ENCODE peak calls at places on chromosomes 4 and X, in eight cellular contexts. One of them, this sample, is unnamed.

GRCh38 chrX:134753185-134754008 is 95.1 kb upstream of the PLAC1 start:
- DNase-seq in left lung: no peak
- DNase-seq in small intestine: no peak
- DNase-seq in pancreas: no peak
- DNase-seq in AG04450: no peak
- DNase-seq in Panc1: peak
- DNase-seq in coronary artery: no peak
- DNase-seq in CD4-positive, CD25-positive, alpha-beta regulatory T cell: no peak
- DNase-seq in this sample: no peak

GRCh38 chr4:162349395-162349794 is 185.6 kb upstream of the FSTL5 start:
- DNase-seq in CD4-positive, CD25-positive, alpha-beta regulatory T cell: no peak
- DNase-seq in coronary artery: no peak
- DNase-seq in small intestine: no peak
- DNase-seq in Panc1: no peak
- DNase-seq in pancreas: no peak
- DNase-seq in AG04450: no peak
- DNase-seq in left lung: no peak
- DNase-seq in this sample: no peak

GRCh38 chrX:150205011-150205410 is 158.1 kb upstream of the MAMLD1 start:
- DNase-seq in coronary artery: peak
- DNase-seq in CD4-positive, CD25-positive, alpha-beta regulatory T cell: no peak
- DNase-seq in left lung: no peak
- DNase-seq in pancreas: no peak
- DNase-seq in Panc1: no peak
- DNase-seq in AG04450: no peak
- DNase-seq in small intestine: no peak
- DNase-seq in this sample: no peak

GRCh38 chrX:150256297-150256650 is 106.8 kb upstream of the MAMLD1 start:
- DNase-seq in coronary artery: peak
- DNase-seq in AG04450: no peak
- DNase-seq in pancreas: no peak
- DNase-seq in Panc1: no peak
- DNase-seq in CD4-positive, CD25-positive, alpha-beta regulatory T cell: no peak
- DNase-seq in small intestine: no peak
- DNase-seq in left lung: no peak
- DNase-seq in this sample: no peak

GRCh38 chrX:11437642-11438379 is 144.6 kb downstream of the AMELX start:
- DNase-seq in pancreas: peak
- DNase-seq in left lung: no peak
- DNase-seq in CD4-positive, CD25-positive, alpha-beta regulatory T cell: no peak
- DNase-seq in Panc1: no peak
- DNase-seq in coronary artery: no peak
- DNase-seq in AG04450: no peak
- DNase-seq in small intestine: peak
- DNase-seq in this sample: no peak

GRCh38 chrX:129690435-129690834 is 35.7 kb upstream of the APLN start:
- DNase-seq in Panc1: no peak
- DNase-seq in pancreas: no peak
- DNase-seq in left lung: no peak
- DNase-seq in small intestine: no peak
- DNase-seq in AG04450: no peak
- DNase-seq in coronary artery: peak
- DNase-seq in CD4-positive, CD25-positive, alpha-beta regulatory T cell: no peak
- DNase-seq in this sample: no peak

GRCh38 chr4:79827283-79827682 is 245.7 kb downstream of the ANTXR2 start:
- DNase-seq in left lung: no peak
- DNase-seq in pancreas: no peak
- DNase-seq in small intestine: no peak
- DNase-seq in Panc1: no peak
- DNase-seq in CD4-positive, CD25-positive, alpha-beta regulatory T cell: no peak
- DNase-seq in coronary artery: no peak
- DNase-seq in AG04450: no peak
- DNase-seq in this sample: no peak

GRCh38 chr4:56874918-56875317 is 32.8 kb upstream of the REST start:
- DNase-seq in small intestine: no peak
- DNase-seq in coronary artery: no peak
- DNase-seq in left lung: no peak
- DNase-seq in AG04450: no peak
- DNase-seq in CD4-positive, CD25-positive, alpha-beta regulatory T cell: no peak
- DNase-seq in Panc1: no peak
- DNase-seq in pancreas: no peak
- DNase-seq in this sample: no peak

GRCh38 chrX:118976599-118977340 is 2.4 kb downstream of the LONRF3 start:
- DNase-seq in coronary artery: peak
- DNase-seq in AG04450: no peak
- DNase-seq in CD4-positive, CD25-positive, alpha-beta regulatory T cell: peak
- DNase-seq in small intestine: peak
- DNase-seq in Panc1: no peak
- DNase-seq in pancreas: peak
- DNase-seq in left lung: peak
- DNase-seq in this sample: peak

GRCh38 chrX:8010105-8010504 is 82.9 kb upstream of the PNPLA4 start:
- DNase-seq in small intestine: no peak
- DNase-seq in pancreas: no peak
- DNase-seq in Panc1: no peak
- DNase-seq in left lung: no peak
- DNase-seq in CD4-positive, CD25-positive, alpha-beta regulatory T cell: no peak
- DNase-seq in coronary artery: no peak
- DNase-seq in AG04450: no peak
- DNase-seq in this sample: no peak

GRCh38 chrX:11543249-11543648 is 122.5 kb downstream of the ARHGAP6 start:
- DNase-seq in left lung: no peak
- DNase-seq in AG04450: no peak
- DNase-seq in coronary artery: no peak
- DNase-seq in pancreas: no peak
- DNase-seq in Panc1: no peak
- DNase-seq in small intestine: no peak
- DNase-seq in CD4-positive, CD25-positive, alpha-beta regulatory T cell: no peak
- DNase-seq in this sample: no peak

GRCh38 chrX:153868576-153869472 is 17.1 kb downstream of the L1CAM start:
- DNase-seq in pancreas: no peak
- DNase-seq in CD4-positive, CD25-positive, alpha-beta regulatory T cell: no peak
- DNase-seq in small intestine: no peak
- DNase-seq in AG04450: no peak
- DNase-seq in coronary artery: no peak
- DNase-seq in Panc1: no peak
- DNase-seq in left lung: no peak
- DNase-seq in this sample: no peak

GRCh38 chr4:47198791-47199190 is 167.4 kb downstream of the GABRB1 start:
- DNase-seq in pancreas: no peak
- DNase-seq in coronary artery: no peak
- DNase-seq in Panc1: no peak
- DNase-seq in left lung: no peak
- DNase-seq in CD4-positive, CD25-positive, alpha-beta regulatory T cell: no peak
- DNase-seq in small intestine: no peak
- DNase-seq in AG04450: no peak
- DNase-seq in this sample: no peak

GRCh38 chr4:39924014-39924413 is 53.7 kb downstream of the PDS5A start:
- DNase-seq in pancreas: no peak
- DNase-seq in CD4-positive, CD25-positive, alpha-beta regulatory T cell: no peak
- DNase-seq in coronary artery: no peak
- DNase-seq in AG04450: no peak
- DNase-seq in Panc1: no peak
- DNase-seq in left lung: no peak
- DNase-seq in small intestine: no peak
- DNase-seq in this sample: no peak

GRCh38 chr4:6917445-6918241 is 8.0 kb downstream of the TBC1D14 start:
- DNase-seq in left lung: peak
- DNase-seq in pancreas: peak
- DNase-seq in CD4-positive, CD25-positive, alpha-beta regulatory T cell: peak
- DNase-seq in AG04450: no peak
- DNase-seq in coronary artery: no peak
- DNase-seq in Panc1: no peak
- DNase-seq in small intestine: peak
- DNase-seq in this sample: no peak

GRCh38 chr4:85707591-85707990 is 232.6 kb downstream of the ARHGAP24 start:
- DNase-seq in pancreas: no peak
- DNase-seq in coronary artery: no peak
- DNase-seq in left lung: no peak
- DNase-seq in small intestine: peak
- DNase-seq in AG04450: no peak
- DNase-seq in Panc1: no peak
- DNase-seq in CD4-positive, CD25-positive, alpha-beta regulatory T cell: no peak
- DNase-seq in this sample: no peak

GRCh38 chr4:105283501-105283900 is 136.8 kb downstream of the TET2 start:
- DNase-seq in pancreas: no peak
- DNase-seq in CD4-positive, CD25-positive, alpha-beta regulatory T cell: no peak
- DNase-seq in AG04450: no peak
- DNase-seq in coronary artery: no peak
- DNase-seq in left lung: no peak
- DNase-seq in small intestine: no peak
- DNase-seq in Panc1: no peak
- DNase-seq in this sample: no peak

GRCh38 chr4:38150766-38151165 is 190.6 kb downstream of the PTTG2 start:
- DNase-seq in CD4-positive, CD25-positive, alpha-beta regulatory T cell: no peak
- DNase-seq in small intestine: no peak
- DNase-seq in Panc1: no peak
- DNase-seq in AG04450: no peak
- DNase-seq in pancreas: no peak
- DNase-seq in coronary artery: no peak
- DNase-seq in left lung: no peak
- DNase-seq in this sample: no peak

GRCh38 chr4:186092296-186092695 is 12.2 kb upstream of the FAM149A start:
- DNase-seq in coronary artery: no peak
- DNase-seq in small intestine: no peak
- DNase-seq in left lung: no peak
- DNase-seq in pancreas: no peak
- DNase-seq in AG04450: no peak
- DNase-seq in CD4-positive, CD25-positive, alpha-beta regulatory T cell: no peak
- DNase-seq in Panc1: no peak
- DNase-seq in this sample: no peak

GRCh38 chr4:140448830-140449229 is 21.4 kb upstream of the CLGN start:
- DNase-seq in left lung: no peak
- DNase-seq in coronary artery: no peak
- DNase-seq in Panc1: no peak
- DNase-seq in AG04450: no peak
- DNase-seq in CD4-positive, CD25-positive, alpha-beta regulatory T cell: no peak
- DNase-seq in pancreas: no peak
- DNase-seq in small intestine: peak
- DNase-seq in this sample: no peak

GRCh38 chr4:170705907-170706306 is 616.2 kb upstream of the AADAT start:
- DNase-seq in Panc1: no peak
- DNase-seq in small intestine: no peak
- DNase-seq in CD4-positive, CD25-positive, alpha-beta regulatory T cell: no peak
- DNase-seq in coronary artery: no peak
- DNase-seq in AG04450: no peak
- DNase-seq in pancreas: no peak
- DNase-seq in left lung: no peak
- DNase-seq in this sample: no peak

DNA sequence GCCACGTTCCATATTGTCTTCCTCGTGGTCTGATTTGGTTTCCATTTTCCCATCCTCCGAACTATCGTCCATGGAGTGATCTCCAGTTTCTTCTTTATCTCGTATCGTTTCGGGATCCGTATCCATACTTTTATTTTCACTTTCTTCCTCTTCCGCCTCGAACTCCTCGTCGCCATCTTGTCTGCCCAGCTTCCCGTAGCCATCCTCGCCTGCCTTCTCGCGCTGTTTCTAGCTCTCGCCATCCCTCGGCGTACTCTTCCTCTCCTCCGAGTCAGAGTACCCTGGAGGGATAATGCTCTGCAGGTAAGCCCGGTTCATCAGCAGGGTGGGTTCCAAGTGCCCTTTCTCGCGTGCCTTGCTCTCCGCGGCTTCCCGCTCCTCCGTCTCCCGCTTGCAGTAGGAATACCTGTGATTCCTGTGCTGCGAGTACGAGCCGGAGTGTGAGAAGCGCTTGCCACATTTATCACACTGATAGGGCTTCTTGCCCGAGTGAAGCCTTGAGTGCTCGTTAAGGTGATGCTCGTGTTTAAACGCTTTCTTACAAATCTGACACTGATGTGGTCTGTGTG is 134.5 kb upstream of the TAPT1 start:
- DNase-seq in coronary artery: no peak
- DNase-seq in AG04450: no peak
- DNase-seq in small intestine: no peak
- DNase-seq in CD4-positive, CD25-positive, alpha-beta regulatory T cell: no peak
- DNase-seq in pancreas: no peak
- DNase-seq in Panc1: no peak
- DNase-seq in left lung: no peak
- DNase-seq in this sample: no peak
- H3K4me3 ChIP-seq in coronary artery: no peak
- H3K4me3 ChIP-seq in AG04450: no peak
- H3K4me3 ChIP-seq in small intestine: no peak
- H3K4me3 ChIP-seq in CD4-positive, CD25-positive, alpha-beta regulatory T cell: no peak
- H3K4me3 ChIP-seq in pancreas: no peak
- H3K4me3 ChIP-seq in Panc1: no peak
- H3K4me3 ChIP-seq in left lung: no peak
- H3K4me3 ChIP-seq in this sample: no peak

DNA sequence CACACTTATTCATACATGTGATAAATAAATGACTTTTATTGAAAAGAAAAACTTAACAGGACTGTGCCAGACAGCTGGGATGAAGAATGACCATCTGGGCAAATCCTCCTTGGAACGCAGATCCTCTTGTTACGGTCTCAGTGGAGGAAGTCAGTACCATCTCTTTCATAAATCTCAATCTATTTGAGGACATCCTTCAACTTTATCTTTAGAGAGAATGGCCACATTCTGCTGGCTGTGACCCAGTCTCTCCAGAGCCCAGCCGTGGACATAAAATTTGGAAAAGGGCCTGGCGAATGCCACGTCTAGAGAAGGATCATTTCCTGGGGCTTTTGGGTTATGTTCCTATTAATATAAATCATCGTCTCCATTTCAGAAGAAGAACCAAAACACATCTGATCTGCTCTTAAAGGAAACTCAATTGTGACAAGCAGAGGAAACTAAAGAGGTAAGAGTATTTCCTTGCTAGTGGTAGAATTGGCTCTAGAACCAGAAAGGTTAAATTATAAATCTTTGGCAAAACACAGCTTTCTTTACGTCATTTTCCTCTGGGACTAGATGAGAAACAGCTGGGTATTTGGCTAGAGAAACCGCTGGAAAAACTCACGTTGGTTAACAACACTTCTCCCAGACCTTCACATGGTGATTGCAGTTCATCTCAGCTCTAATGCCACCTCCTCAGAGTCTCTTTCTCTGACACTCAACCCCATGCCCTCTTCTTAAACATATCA is 164.7 kb downstream of the CHIC2 start:
- DNase-seq in small intestine: no peak
- DNase-seq in AG04450: peak
- DNase-seq in CD4-positive, CD25-positive, alpha-beta regulatory T cell: no peak
- DNase-seq in pancreas: no peak
- DNase-seq in Panc1: no peak
- DNase-seq in left lung: no peak
- DNase-seq in coronary artery: no peak
- DNase-seq in this sample: no peak
- H3K27ac ChIP-seq in small intestine: no peak
- H3K27ac ChIP-seq in AG04450: peak
- H3K27ac ChIP-seq in CD4-positive, CD25-positive, alpha-beta regulatory T cell: no peak
- H3K27ac ChIP-seq in pancreas: no peak
- H3K27ac ChIP-seq in Panc1: no peak
- H3K27ac ChIP-seq in left lung: peak
- H3K27ac ChIP-seq in coronary artery: peak
- H3K27ac ChIP-seq in this sample: no peak

GRCh38 chrX:106391284-106391852 is 220.4 kb upstream of the RADX start:
- DNase-seq in AG04450: no peak
- DNase-seq in coronary artery: no peak
- DNase-seq in left lung: no peak
- DNase-seq in CD4-positive, CD25-positive, alpha-beta regulatory T cell: no peak
- DNase-seq in small intestine: no peak
- DNase-seq in Panc1: no peak
- DNase-seq in pancreas: no peak
- DNase-seq in this sample: no peak
- H3K4me3 ChIP-seq in AG04450: no peak
- H3K4me3 ChIP-seq in coronary artery: no peak
- H3K4me3 ChIP-seq in left lung: no peak
- H3K4me3 ChIP-seq in CD4-positive, CD25-positive, alpha-beta regulatory T cell: no peak
- H3K4me3 ChIP-seq in small intestine: no peak
- H3K4me3 ChIP-seq in Panc1: no peak
- H3K4me3 ChIP-seq in pancreas: no peak
- H3K4me3 ChIP-seq in this sample: no peak

GRCh38 chr4:16894406-16894805 is 4.0 kb downstream of the LDB2 start:
- DNase-seq in Panc1: no peak
- DNase-seq in AG04450: no peak
- DNase-seq in small intestine: no peak
- DNase-seq in pancreas: no peak
- DNase-seq in left lung: no peak
- DNase-seq in coronary artery: no peak
- DNase-seq in CD4-positive, CD25-positive, alpha-beta regulatory T cell: no peak
- DNase-seq in this sample: no peak
- H3K27ac ChIP-seq in Panc1: no peak
- H3K27ac ChIP-seq in AG04450: no peak
- H3K27ac ChIP-seq in small intestine: no peak
- H3K27ac ChIP-seq in pancreas: no peak
- H3K27ac ChIP-seq in left lung: peak
- H3K27ac ChIP-seq in coronary artery: no peak
- H3K27ac ChIP-seq in CD4-positive, CD25-positive, alpha-beta regulatory T cell: no peak
- H3K27ac ChIP-seq in this sample: no peak

This sample was measured in CD8-positive, alpha-beta T cell.